ENCODE peak calls at places on chromosomes 7 and 10, in six cellular contexts. J, A, M, D, U and G are unnamed samples.

GRCh38 chr10:75254739-75255138 is 19.0 kb upstream of the COMTD1 start:
- DNase-seq in J (no peak), A (no peak), M (no peak), D (no peak), U (no peak), G (no peak)

GRCh38 chr7:15764986-15765385 is 78.5 kb upstream of the MEOX2 start:
- DNase-seq in J (no peak), A (no peak), M (no peak), D (no peak), U (no peak), G (peak)

GRCh38 chr10:108586424-108586823 is 1336.9 kb downstream of the XPNPEP1 start:
- DNase-seq in J (no peak), A (no peak), M (no peak), D (no peak), U (no peak), G (no peak)

GRCh38 chr7:131190146-131190545 is 137.5 kb upstream of the MKLN1 start:
- DNase-seq in J (peak), A (no peak), M (no peak), D (peak), U (no peak), G (peak)

GRCh38 chr10:116457480-116457879 is 29.8 kb downstream of the PNLIPRP3 start:
- DNase-seq in J (no peak), A (no peak), M (no peak), D (no peak), U (no peak), G (no peak)

GRCh38 chr7:48091506-48092433 is 2.7 kb downstream of the UPP1 start:
- DNase-seq in J (no peak), A (no peak), M (no peak), D (peak), U (no peak), G (no peak)

GRCh38 chr7:126700807-126701604 is 551.7 kb downstream of the GRM8 start:
- DNase-seq in J (peak), A (peak), M (peak), D (peak), U (peak), G (peak)

GRCh38 chr10:62373995-62374861 is at the start of gene ZNF365:
- DNase-seq in J (peak), A (no peak), M (peak), D (peak), U (no peak), G (peak)

GRCh38 chr7:75642810-75643486 is 95.8 kb downstream of the HIP1 start:
- DNase-seq in J (peak), A (peak), M (peak), D (peak), U (peak), G (peak)

GRCh38 chr10:67602268-67602950 is 93.6 kb downstream of the CTNNA3 start:
- DNase-seq in J (peak), A (peak), M (peak), D (peak), U (no peak), G (peak)

GRCh38 chr10:22489975-22490374 is 144.7 kb downstream of the SPAG6 start:
- DNase-seq in J (no peak), A (no peak), M (no peak), D (no peak), U (no peak), G (no peak)

GRCh38 chr7:2635810-2636701 is 4.3 kb downstream of the TTYH3 start:
- DNase-seq in J (no peak), A (no peak), M (no peak), D (peak), U (no peak), G (no peak)

GRCh38 chr7:2633538-2634264 is 1.9 kb downstream of the TTYH3 start:
- DNase-seq in J (peak), A (no peak), M (peak), D (peak), U (no peak), G (peak)

GRCh38 chr7:2632717-2633537 is 1.1 kb downstream of the TTYH3 start:
- DNase-seq in J (peak), A (no peak), M (peak), D (peak), U (peak), G (peak)

GRCh38 chr7:2635148-2635668 is 3.4 kb downstream of the TTYH3 start:
- DNase-seq in J (no peak), A (no peak), M (no peak), D (no peak), U (no peak), G (no peak)

GRCh38 chr7:2634265-2635145 is 2.7 kb downstream of the TTYH3 start:
- DNase-seq in J (no peak), A (no peak), M (no peak), D (no peak), U (no peak), G (no peak)
- H3K4me3 ChIP-seq in J (peak), A (peak), M (peak), D (peak), U (no peak), G (peak)

GRCh38 chr10:71369602-71370001 is 27.1 kb upstream of the CDH23 start:
- DNase-seq in J (no peak), A (no peak), M (no peak), D (no peak), U (no peak), G (no peak)

GRCh38 chr10:71374481-71375233 is 22.1 kb upstream of the CDH23 start:
- DNase-seq in J (no peak), A (no peak), M (no peak), D (no peak), U (no peak), G (no peak)

GRCh38 chr10:71370031-71370430 is 26.7 kb upstream of the CDH23 start:
- DNase-seq in J (no peak), A (no peak), M (no peak), D (no peak), U (no peak), G (no peak)

GRCh38 chr10:71372882-71373495 is 23.7 kb upstream of the CDH23 start:
- DNase-seq in J (no peak), A (no peak), M (no peak), D (no peak), U (peak), G (no peak)

DNA sequence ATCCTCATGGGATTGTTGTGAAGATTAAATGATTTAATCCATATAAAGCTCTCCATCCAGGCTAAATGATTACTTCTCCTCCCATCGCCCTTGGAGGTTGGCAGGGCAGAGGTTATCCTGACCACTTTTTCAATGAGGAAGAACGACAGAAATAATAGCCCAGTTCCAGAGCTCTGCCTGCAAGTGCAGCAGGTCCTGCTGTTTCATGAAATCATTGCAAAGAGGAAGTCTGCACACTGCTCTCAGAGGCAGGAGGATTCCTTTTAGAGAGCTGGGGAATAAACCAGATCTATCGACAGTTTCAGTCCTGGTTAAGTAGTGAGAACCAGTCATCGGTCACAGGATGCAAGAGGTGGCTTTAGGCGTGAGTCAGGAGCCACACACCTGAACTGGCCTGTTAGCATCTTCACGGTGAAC is 25.0 kb upstream of the CDH23 start:
- DNase-seq in J (no peak), A (no peak), M (no peak), D (no peak), U (no peak), G (no peak)
- H3K4me3 ChIP-seq in J (no peak), A (no peak), M (no peak), D (no peak), U (no peak), G (no peak)

GRCh38 chr10:110357871-110358270 is 53.2 kb upstream of the SMNDC1 start:
- DNase-seq in J (no peak), A (no peak), M (no peak), D (no peak), U (no peak), G (no peak)

GRCh38 chr10:110355181-110355831 is 50.6 kb upstream of the SMNDC1 start:
- DNase-seq in J (no peak), A (no peak), M (no peak), D (peak), U (peak), G (no peak)

GRCh38 chr10:110357252-110357780 is 52.6 kb upstream of the SMNDC1 start:
- DNase-seq in J (peak), A (no peak), M (peak), D (peak), U (peak), G (peak)

GRCh38 chr10:110355922-110356627 is 51.4 kb upstream of the SMNDC1 start:
- DNase-seq in J (no peak), A (no peak), M (no peak), D (no peak), U (peak), G (no peak)

DNA sequence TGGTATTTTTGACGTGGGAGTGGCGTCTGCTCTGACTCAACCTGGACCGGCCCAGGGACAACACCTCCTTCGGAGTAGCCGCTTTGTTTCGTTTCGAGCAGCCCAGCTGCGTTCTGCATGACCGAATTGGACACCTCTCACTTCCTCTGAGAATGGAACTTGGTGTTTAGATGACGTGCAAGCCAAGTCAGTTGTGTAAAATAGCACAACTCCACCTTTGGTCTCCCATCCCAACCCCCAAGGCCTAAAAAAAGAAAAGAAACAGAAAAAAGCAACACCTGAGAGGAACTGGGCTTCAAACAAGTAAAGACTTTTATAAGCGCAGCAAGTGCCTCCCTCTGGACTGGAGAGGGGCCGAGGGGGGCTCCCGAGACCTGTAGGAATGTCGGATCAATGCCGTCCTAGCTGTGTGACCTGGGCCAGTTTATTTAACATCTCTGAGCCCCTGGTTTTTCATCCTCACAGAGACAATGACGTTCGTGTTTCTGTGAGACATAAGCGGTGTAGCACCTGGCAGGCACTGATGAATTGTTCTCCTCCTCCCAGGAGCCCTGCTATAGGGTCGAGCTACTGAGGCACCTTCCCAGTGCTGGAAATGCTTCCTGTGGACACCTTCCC is 52.0 kb upstream of the SMNDC1 start:
- DNase-seq in J (peak), A (peak), M (peak), D (peak), U (peak), G (peak)
- H3K4me3 ChIP-seq in J (no peak), A (peak), M (no peak), D (no peak), U (peak), G (no peak)

GRCh38 chr10:133275683-133276092 is 980 bp downstream of the ADAM8 start:
- DNase-seq in J (no peak), A (no peak), M (no peak), D (no peak), U (peak), G (no peak)
- H3K4me3 ChIP-seq in J (no peak), A (no peak), M (no peak), D (no peak), U (peak), G (no peak)

GRCh38 chr7:2761131-2761624 is 73.2 kb downstream of the AMZ1 start:
- DNase-seq in J (no peak), A (no peak), M (no peak), D (peak), U (no peak), G (no peak)
- H3K4me3 ChIP-seq in J (no peak), A (no peak), M (no peak), D (no peak), U (no peak), G (no peak)

DNA sequence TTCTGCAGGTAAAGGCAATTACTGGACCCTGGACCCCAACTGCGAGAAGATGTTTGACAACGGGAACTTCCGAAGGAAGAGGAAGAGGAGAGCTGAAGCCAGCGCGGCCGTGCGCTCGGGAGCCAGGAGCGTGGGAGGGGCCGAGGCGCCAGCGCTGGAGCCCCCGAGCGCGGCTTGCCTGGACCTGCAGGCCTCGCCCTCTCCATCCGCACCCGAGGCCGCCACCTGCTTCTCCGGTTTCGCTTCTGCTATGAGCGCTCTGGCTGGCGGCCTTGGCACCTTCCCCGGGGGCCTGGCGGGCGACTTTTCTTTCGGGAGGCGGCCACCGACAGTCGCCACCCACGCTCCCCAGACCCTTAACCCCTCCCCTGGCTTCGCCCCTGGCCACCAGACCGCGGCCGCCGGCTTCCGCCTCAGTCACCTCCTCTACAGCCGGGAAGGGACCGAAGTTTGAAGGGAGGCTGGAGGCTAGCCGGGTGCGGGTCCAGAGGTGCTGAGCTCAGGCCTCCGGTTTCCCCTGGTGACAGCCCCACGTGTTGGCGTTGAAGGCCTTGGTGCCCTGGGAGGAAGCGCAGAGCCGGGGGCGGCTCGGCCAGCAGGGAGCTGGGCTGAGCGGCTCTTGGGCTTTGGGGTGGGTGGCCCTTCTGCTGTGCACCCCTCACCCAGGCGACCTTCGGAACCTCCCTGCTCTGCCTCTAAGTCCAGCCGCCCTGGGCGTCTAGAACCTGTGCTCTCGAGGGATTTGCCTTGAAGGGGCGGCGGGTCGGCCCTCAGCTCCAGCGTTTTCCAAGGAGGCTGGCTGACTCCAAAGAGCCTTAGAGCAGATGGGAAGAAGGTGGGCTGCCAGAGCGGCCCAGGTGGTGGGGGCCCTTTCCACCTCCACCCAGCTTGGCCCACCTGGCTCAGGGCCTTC is 1.8 kb downstream of the FOXI2 start:
- DNase-seq in J (no peak), A (no peak), M (no peak), D (no peak), U (no peak), G (no peak)
- H3K4me3 ChIP-seq in J (no peak), A (no peak), M (no peak), D (no peak), U (no peak), G (no peak)

DNA sequence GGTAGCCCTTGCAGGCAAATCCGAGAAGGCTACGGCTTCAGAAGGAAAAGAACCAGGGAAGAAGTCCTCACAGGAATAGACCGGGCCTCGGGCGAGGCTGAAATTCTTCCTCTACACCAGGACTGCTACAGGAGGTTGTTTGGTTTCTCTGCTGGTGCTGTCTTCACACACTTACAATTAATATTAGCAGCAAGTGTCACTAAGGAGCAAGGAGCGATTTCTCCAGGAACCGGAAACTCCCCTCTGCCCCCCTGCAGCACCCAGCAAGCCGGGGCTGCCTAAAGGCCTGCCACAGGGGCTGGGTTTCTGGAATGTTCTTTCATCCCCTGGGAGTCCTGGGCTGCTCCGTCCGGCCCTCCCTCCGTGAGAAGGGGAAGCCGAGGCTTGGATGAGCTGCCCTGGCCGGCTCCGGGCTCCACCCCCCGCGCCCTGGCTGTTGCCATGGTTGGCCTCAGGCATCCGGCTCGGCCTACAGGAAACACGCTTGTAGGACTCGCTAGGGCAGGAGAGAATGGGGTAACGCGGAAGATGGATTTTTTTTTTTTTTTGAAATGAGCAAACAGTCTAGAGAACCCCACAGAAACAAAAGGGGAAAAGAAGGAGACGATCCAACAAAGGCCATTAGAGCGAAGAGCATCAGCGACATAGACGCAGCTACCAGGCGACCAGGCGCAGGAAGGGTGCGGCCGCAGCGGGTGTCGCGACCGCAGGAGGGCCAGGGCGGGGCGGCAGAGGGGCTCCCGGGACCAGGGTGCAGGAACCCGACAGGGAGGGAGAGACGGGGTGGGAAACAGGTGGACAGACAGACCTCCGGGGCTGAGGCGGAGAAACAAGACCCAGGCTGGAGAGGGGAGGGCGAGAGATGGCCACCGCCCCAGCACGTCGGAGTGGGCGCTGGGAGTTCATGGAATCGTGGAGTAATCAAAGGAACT is 33.0 kb downstream of the EN2 start:
- DNase-seq in J (no peak), A (no peak), M (no peak), D (peak), U (peak), G (peak)
- H3K4me3 ChIP-seq in J (no peak), A (no peak), M (no peak), D (peak), U (peak), G (peak)